ENCODE peak calls at places on chromosomes 11 and 22, in six cellular contexts. M, Q, C, I, B and U are unnamed samples.
A peak's percentile ranks its signal among the peaks of the same experiment; 100 is the strongest.

GRCh38 chr11:83206771-83207413 is 13.4 kb downstream of the ANKRD42 start:
- DNase-seq in Q (no peak), B (no peak), M (no peak), C (no peak), I (no peak), U (no peak)

GRCh38 chr11:46385169-46386004 is 3.9 kb downstream of the MDK start:
- DNase-seq in I (no peak), Q (no peak), M (no peak), C (no peak), B (no peak), U (no peak)

GRCh38 chr11:45078236-45079074 is 68.0 kb upstream of the PRDM11 start:
- DNase-seq in I (no peak), C (no peak), M (no peak), Q (no peak), B (no peak), U (no peak)

GRCh38 chr11:62392944-62393628 is 25.7 kb upstream of the SCGB1A1 start:
- DNase-seq in Q (no peak), B (no peak), I (no peak), M (peak; percentile 87), C (peak; percentile 55), U (no peak)

GRCh38 chr22:17412232-17412631 is 43.0 kb downstream of the CECR2 start:
- DNase-seq in B (no peak), C (no peak), I (no peak), Q (no peak), M (no peak), U (no peak)

GRCh38 chr11:79043726-79044125 is 397.1 kb downstream of the TENM4 start:
- DNase-seq in I (no peak), M (no peak), Q (no peak), B (no peak), C (no peak), U (no peak)

GRCh38 chr11:33000181-33000580 is 15.5 kb upstream of the DEPDC7 start:
- DNase-seq in I (peak; percentile 84), B (no peak), M (peak; percentile 67), Q (no peak), C (no peak), U (no peak)

GRCh38 chr11:9581556-9582161 is 8.2 kb downstream of the WEE1 start:
- DNase-seq in C (no peak), I (no peak), M (no peak), Q (no peak), B (no peak), U (no peak)

GRCh38 chr11:11798586-11799438 is 43.0 kb upstream of the USP47 start:
- DNase-seq in B (peak; percentile 95), I (peak; percentile 77), C (peak; percentile 69), Q (peak; percentile 72), M (no peak), U (peak; percentile 25)

GRCh38 chr11:61098778-61099177 is 3.5 kb upstream of the CD5 start:
- DNase-seq in C (no peak), I (no peak), M (no peak), B (no peak), Q (no peak), U (no peak)

GRCh38 chr11:61103851-61104423 is 1.6 kb downstream of the CD5 start:
- DNase-seq in Q (no peak), C (no peak), I (no peak), M (no peak), B (no peak), U (no peak)

GRCh38 chr11:61106296-61106695 is 4.0 kb downstream of the CD5 start:
- DNase-seq in C (no peak), I (no peak), M (no peak), B (no peak), Q (no peak), U (no peak)

GRCh38 chr11:61104963-61105362 is 2.7 kb downstream of the CD5 start:
- DNase-seq in Q (no peak), C (no peak), B (no peak), M (no peak), I (no peak), U (no peak)

GRCh38 chr11:61102667-61103491 is 590 bp downstream of the CD5 start:
- DNase-seq in M (no peak), B (no peak), I (no peak), C (no peak), Q (peak; percentile 16), U (no peak)
- H3K4me3 ChIP-seq in M (no peak overlapping the region), B (no peak overlapping the region), I (no peak overlapping the region), C (no peak overlapping the region), Q (peak overlapping the region; percentile 81), U (no peak overlapping the region)

GRCh38 chr22:31838917-31839316 is 85.1 kb downstream of the DEPDC5 start:
- DNase-seq in I (no peak), Q (no peak), M (peak; percentile 39), C (no peak), B (no peak), U (no peak)
- H3K4me3 ChIP-seq in I (no peak overlapping the region), Q (no peak overlapping the region), M (no peak overlapping the region), C (no peak overlapping the region), B (no peak overlapping the region), U (no peak overlapping the region)

DNA sequence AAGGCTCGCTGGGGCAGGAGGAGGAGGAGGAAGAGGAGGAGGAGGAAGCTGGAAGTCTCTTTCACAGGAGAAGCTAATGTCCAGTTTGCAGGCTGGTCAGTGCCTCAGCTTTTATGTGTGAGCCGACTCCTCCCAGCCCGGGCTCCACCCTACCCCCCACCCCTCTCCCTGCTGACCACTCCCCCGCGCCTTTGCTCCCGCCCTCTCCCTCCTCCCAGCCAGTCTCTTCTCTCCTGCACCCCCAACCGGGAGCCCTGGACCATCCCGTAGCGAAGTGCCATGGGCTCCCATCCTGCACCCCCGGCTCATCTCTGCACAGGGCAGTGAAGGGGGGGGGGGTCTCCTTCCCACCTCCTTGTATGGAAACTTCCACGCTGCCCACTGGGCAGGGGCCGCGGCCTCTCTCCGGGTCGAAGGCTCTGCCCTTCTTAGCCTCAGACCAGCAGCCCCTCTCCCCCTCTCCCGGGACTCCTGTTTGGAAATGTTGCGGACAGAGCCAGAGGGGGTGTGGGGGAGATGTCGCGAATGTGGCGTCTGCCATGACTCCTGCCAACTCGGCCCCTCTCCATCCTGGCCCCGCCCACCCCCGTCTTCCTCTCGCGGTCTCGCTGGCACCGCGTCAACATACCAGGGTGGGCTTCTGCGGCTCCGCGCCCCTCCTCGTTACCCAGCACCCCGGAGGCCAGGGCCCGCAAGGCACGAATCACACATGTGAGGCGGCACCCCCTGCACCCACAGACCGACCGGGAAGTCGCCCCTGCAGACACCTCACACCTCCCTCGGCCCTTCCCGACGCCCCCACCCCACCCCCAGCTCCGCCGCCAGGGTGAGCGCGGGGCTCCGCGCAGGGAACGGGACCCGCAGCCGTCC is 1.8 kb downstream of the IGF2 start:
- DNase-seq in B (peak; percentile 80), I (peak; percentile 83), Q (no peak), M (no peak), C (no peak), U (no peak)
- H3K4me3 ChIP-seq in B (no peak overlapping the region), I (peak overlapping the region; percentile 46), Q (no peak overlapping the region), M (no peak overlapping the region), C (no peak overlapping the region), U (no peak overlapping the region)

GRCh38 chr11:103676413-103676812 is 360.0 kb upstream of the DDI1 start:
- DNase-seq in M (no peak), C (no peak), B (no peak), I (no peak), Q (no peak), U (no peak)
- H3K4me3 ChIP-seq in M (no peak overlapping the region), C (no peak overlapping the region), B (no peak overlapping the region), I (no peak overlapping the region), Q (no peak overlapping the region), U (no peak overlapping the region)

DNA sequence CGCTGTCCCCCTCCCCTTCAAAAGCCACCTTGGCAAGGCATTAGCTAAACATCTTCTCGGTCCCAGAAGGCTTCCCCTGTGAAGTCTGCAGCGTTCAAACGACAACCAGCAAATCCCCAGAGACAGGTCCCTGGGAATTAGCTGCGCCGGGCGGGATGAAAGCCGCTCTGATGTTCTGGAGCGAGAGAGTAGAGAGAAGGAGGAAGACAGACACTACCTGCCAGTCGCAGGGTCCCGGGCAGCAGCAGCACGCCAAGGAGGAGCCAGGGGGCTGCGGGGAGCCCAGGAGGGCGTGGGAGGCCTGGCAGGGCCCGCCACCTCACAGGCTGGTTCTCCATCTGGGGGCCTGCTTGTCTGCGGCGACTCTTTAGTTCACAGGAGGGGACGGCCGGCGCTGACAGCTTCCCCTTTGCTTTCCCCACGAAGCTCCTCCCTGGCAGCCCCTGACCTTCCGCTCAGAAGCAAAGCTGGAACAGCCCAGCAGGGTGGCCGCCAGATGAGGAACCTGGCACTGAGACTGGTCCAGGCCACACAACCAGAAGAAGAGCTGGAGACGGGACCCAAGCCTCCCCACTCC is at the start of gene NFAM1:
- DNase-seq in M (no peak), Q (no peak), B (peak; percentile 70), I (no peak), C (no peak), U (no peak)
- H3K4me3 ChIP-seq in M (no peak within 1 kb of the TSS), Q (no peak within 1 kb of the TSS), B (no peak within 1 kb of the TSS), I (no peak within 1 kb of the TSS), C (no peak within 1 kb of the TSS), U (no peak within 1 kb of the TSS)

DNA sequence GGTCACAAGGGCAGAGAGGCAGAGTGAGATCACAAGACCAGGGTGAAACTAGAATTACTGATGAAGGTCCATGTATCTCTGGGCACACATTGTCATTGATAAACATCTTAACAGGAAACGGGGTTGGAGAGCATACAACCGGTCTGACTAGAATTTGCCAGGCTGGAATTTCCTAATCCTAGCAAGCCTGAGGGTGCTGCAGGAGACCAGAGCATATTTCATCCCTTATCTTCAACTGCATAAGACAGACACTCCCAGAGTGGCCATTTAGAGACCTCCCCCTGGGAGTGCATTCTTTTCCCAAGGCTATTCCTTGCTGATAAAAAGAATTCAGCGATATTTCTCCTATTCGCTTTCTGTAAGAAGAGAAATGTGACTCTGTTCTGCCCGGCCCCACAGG is 84.6 kb upstream of the IZUMO1R start:
- DNase-seq in M (peak; percentile 59), B (no peak), C (peak; percentile 6), I (no peak), Q (no peak), U (no peak)
- H3K4me3 ChIP-seq in M (no peak overlapping the region), B (no peak overlapping the region), C (no peak overlapping the region), I (no peak overlapping the region), Q (no peak overlapping the region), U (no peak overlapping the region)